ENCODE peak calls at places on chromosomes 7 and 10, in eight cellular contexts. L, D, Y, I, V, J, W and K are unnamed samples.

GRCh38 chr7:131057015-131057518 is 270.6 kb upstream of the MKLN1 start:
- DNase-seq in V (no peak), W (peak), J (peak), D (peak), Y (no peak), L (no peak), I (no peak), K (peak)

GRCh38 chr7:26891400-26892355 is 27.3 kb upstream of the SKAP2 start:
- DNase-seq in Y (no peak), L (no peak), W (no peak), I (no peak), J (no peak), V (no peak), D (no peak), K (peak)

GRCh38 chr7:120981117-120981516 is 7.4 kb upstream of the CPED1 start:
- DNase-seq in W (no peak), L (no peak), J (no peak), I (no peak), V (no peak), Y (no peak), D (no peak), K (no peak)

GRCh38 chr10:55410415-55410885 is 609.4 kb upstream of the PCDH15 start:
- DNase-seq in L (no peak), J (no peak), Y (no peak), D (peak), V (no peak), I (peak), W (peak), K (no peak)

GRCh38 chr10:78432582-78432981 is 398.9 kb downstream of the RPS24 start:
- DNase-seq in I (no peak), L (no peak), D (no peak), Y (no peak), W (no peak), J (no peak), V (no peak), K (no peak)

GRCh38 chr10:123974406-123974805 is 82.8 kb upstream of the CPXM2 start:
- DNase-seq in V (peak), J (no peak), D (no peak), I (no peak), L (peak), W (no peak), Y (no peak), K (peak)

GRCh38 chr7:73901823-73902597 is 41.1 kb downstream of the TMEM270 start:
- DNase-seq in I (peak), W (no peak), D (no peak), V (no peak), Y (no peak), J (no peak), L (no peak), K (no peak)

GRCh38 chr10:100510533-100511308 is 8.9 kb downstream of the SEC31B start:
- DNase-seq in D (no peak), I (no peak), J (peak), Y (peak), L (no peak), V (no peak), W (no peak), K (no peak)

GRCh38 chr10:60299961-60300883 is 89.5 kb downstream of the ANK3 start:
- DNase-seq in I (peak), Y (no peak), L (no peak), D (peak), V (no peak), W (no peak), J (no peak), K (peak)

GRCh38 chr7:26619348-26619747 is 245.0 kb downstream of the SKAP2 start:
- DNase-seq in V (no peak), Y (no peak), D (no peak), J (no peak), I (no peak), L (no peak), W (no peak), K (no peak)

GRCh38 chr10:75432176-75432575 is 752 bp downstream of the LRMDA start:
- DNase-seq in W (no peak), Y (no peak), L (no peak), D (no peak), I (no peak), V (no peak), J (no peak), K (no peak)

GRCh38 chr7:101363734-101364374 is 1.2 kb downstream of the COL26A1 start:
- DNase-seq in D (no peak), J (peak), Y (peak), I (peak), W (peak), V (peak), L (no peak), K (peak)

GRCh38 chr7:64890761-64891666 is 12.1 kb upstream of the ZNF273 start:
- DNase-seq in L (peak), Y (no peak), I (no peak), D (no peak), V (no peak), W (peak), J (no peak), K (no peak)

GRCh38 chr10:7374795-7375194 is 36.0 kb downstream of the SFMBT2 start:
- DNase-seq in I (no peak), L (no peak), V (no peak), D (no peak), W (no peak), Y (no peak), J (no peak), K (peak)

GRCh38 chr10:29081971-29082699 is 206.7 kb upstream of the LYZL1 start:
- DNase-seq in W (peak), I (no peak), V (no peak), D (no peak), L (no peak), Y (no peak), J (no peak), K (no peak)

GRCh38 chr7:19177269-19177668 is 32.0 kb upstream of the FERD3L start:
- DNase-seq in V (no peak), Y (no peak), J (no peak), D (no peak), L (no peak), W (no peak), I (no peak), K (no peak)

GRCh38 chr10:79241990-79242619 is 105.2 kb upstream of the PPIF start:
- DNase-seq in W (no peak), D (no peak), I (peak), J (no peak), L (no peak), Y (peak), V (peak), K (peak)

GRCh38 chr10:30929901-30930520 is 101.7 kb downstream of the ZNF438 start:
- DNase-seq in L (no peak), W (no peak), Y (no peak), D (no peak), V (no peak), I (no peak), J (no peak), K (no peak)

GRCh38 chr10:102917314-102917961 is 656 bp upstream of the CNNM2 start:
- DNase-seq in L (peak), W (peak), Y (peak), V (peak), I (peak), D (no peak), J (peak), K (peak)

GRCh38 chr7:92835140-92835850 is 1.1 kb downstream of the CDK6 start:
- DNase-seq in D (no peak), W (peak), J (peak), L (no peak), V (peak), Y (peak), I (peak), K (peak)

GRCh38 chr7:21616796-21617436 is 74.1 kb downstream of the DNAH11 start:
- DNase-seq in J (no peak), I (no peak), L (no peak), D (peak), W (no peak), V (peak), Y (no peak), K (peak)

GRCh38 chr10:3692331-3692860 is 92.6 kb downstream of the KLF6 start:
- DNase-seq in L (peak), D (peak), J (no peak), Y (no peak), I (no peak), V (no peak), W (no peak), K (peak)

GRCh38 chr10:104109908-104110662 is 11.9 kb upstream of the SFR1 start:
- DNase-seq in L (no peak), I (no peak), V (peak), Y (no peak), D (no peak), J (no peak), W (no peak), K (peak)

GRCh38 chr7:75727881-75728592 is 10.7 kb downstream of the HIP1 start:
- DNase-seq in D (no peak), I (no peak), L (no peak), V (no peak), Y (no peak), J (peak), W (no peak), K (peak)

GRCh38 chr7:30422922-30423321 is 55.7 kb downstream of the NOD1 start:
- DNase-seq in D (peak), Y (no peak), J (no peak), I (no peak), W (no peak), V (no peak), L (no peak), K (peak)

GRCh38 chr7:129017933-129018538 is 36.9 kb downstream of the TNPO3 start:
- DNase-seq in Y (no peak), J (no peak), V (no peak), L (no peak), W (no peak), D (no peak), I (no peak), K (no peak)

GRCh38 chr7:32569388-32570289 is 74.3 kb downstream of the AVL9 start:
- DNase-seq in L (no peak), V (no peak), I (no peak), J (no peak), Y (no peak), D (no peak), W (no peak), K (no peak)

GRCh38 chr10:31912289-31912688 is 16.3 kb downstream of the ARHGAP12 start:
- DNase-seq in V (no peak), D (no peak), W (no peak), J (no peak), Y (no peak), I (no peak), L (no peak), K (no peak)

GRCh38 chr10:30784521-30784895 is 155.0 kb upstream of the LYZL2 start:
- DNase-seq in L (no peak), W (peak), V (no peak), Y (no peak), J (no peak), D (no peak), I (no peak), K (peak)

GRCh38 chr7:43942997-43943701 is 16.9 kb downstream of the UBE2D4 start:
- DNase-seq in W (no peak), J (no peak), L (no peak), Y (no peak), D (no peak), V (no peak), I (no peak), K (no peak)